ENCODE peak calls at places on chromosomes 7 and 10, in seven cellular contexts. Q is activated naive CD4-positive, alpha-beta T cell treated with anti-CD3 and anti-CD28 coated beads, Interleukin-2, amount 10 ng/mL, durations not matched to agents 7 days and 5 days; Y is central memory CD4-positive, alpha-beta T cell; U is NCI-H1417; N is effector CD4-positive, alpha-beta T cell; M is ureter; E is renal cortical epithelial cell. X is an unnamed sample.

GRCh38 chr7:65983965-65984654 is 2.1 kb upstream of the GUSB start:
- DNase-seq in Q (no peak), Y (no peak), U (no peak), N (no peak), M (no peak), E (peak; percentile 87), X (no peak)

GRCh38 chr7:156703209-156703608 is 62.6 kb downstream of the RNF32 start:
- DNase-seq in Q (no peak), Y (no peak), U (no peak), N (no peak), M (no peak), E (no peak), X (no peak)

GRCh38 chr7:66176914-66177313 is 28.2 kb upstream of the TPST1 start:
- DNase-seq in Q (no peak), Y (no peak), U (no peak), N (no peak), M (no peak), E (no peak), X (no peak)

GRCh38 chr10:96676272-96677112 is 43.8 kb downstream of the PIK3AP1 start:
- DNase-seq in Q (no peak), Y (no peak), U (no peak), N (no peak), M (no peak), E (no peak), X (no peak)

GRCh38 chr7:22549667-22550513 is 49.9 kb upstream of the STEAP1B start:
- DNase-seq in Q (peak; percentile 62), Y (peak; percentile 22), U (peak; percentile 69), N (peak; percentile 26), M (no peak), E (no peak), X (no peak)

GRCh38 chr7:39504963-39505362 is 61.2 kb upstream of the YAE1 start:
- DNase-seq in Q (no peak), Y (no peak), U (no peak), N (no peak), M (no peak), E (peak; percentile 95), X (no peak)

GRCh38 chr7:116630357-116630756 is 41.6 kb upstream of the MET start:
- DNase-seq in Q (no peak), Y (no peak), U (no peak), N (no peak), M (no peak), E (peak; percentile 50), X (no peak)

GRCh38 chr10:79196470-79197461 is 128.0 kb downstream of the ZMIZ1 start:
- DNase-seq in Q (peak; percentile 83), Y (peak; percentile 44), U (peak; percentile 60), N (peak; percentile 66), M (peak; percentile 81), E (peak; percentile 31), X (peak; percentile 66)

GRCh38 chr7:132393789-132394261 is 182.4 kb downstream of the PLXNA4 start:
- DNase-seq in Q (no peak), Y (no peak), U (no peak), N (no peak), M (peak; percentile 60), E (peak; percentile 52), X (no peak)

GRCh38 chr10:133442191-133442966 is 11.4 kb upstream of the SCART1 start:
- DNase-seq in Q (peak; percentile 32), Y (no peak), U (no peak), N (peak; percentile 2), M (no peak), E (no peak), X (no peak)

GRCh38 chr10:28632597-28632940 is 44.8 kb upstream of the BAMBI start:
- DNase-seq in Q (no peak), Y (no peak), U (no peak), N (no peak), M (no peak), E (peak; percentile 58), X (no peak)

GRCh38 chr7:1910827-1911226 is 240.8 kb downstream of the ELFN1 start:
- DNase-seq in Q (no peak), Y (no peak), U (peak; percentile 19), N (no peak), M (no peak), E (no peak), X (no peak)

GRCh38 chr7:45460379-45460778 is 113.8 kb upstream of the ADCY1 start:
- DNase-seq in Q (no peak), Y (no peak), U (peak; percentile 41), N (no peak), M (no peak), E (no peak), X (no peak)

GRCh38 chr10:87842776-87843497 is 20.4 kb downstream of the KLLN start:
- DNase-seq in Q (no peak), Y (no peak), U (peak; percentile 71), N (no peak), M (no peak), E (peak; percentile 80), X (no peak)